ENCODE peak calls at places on chromosomes 12 and 14, in nine cellular contexts. T, U, C, Y, Z, D, P, N and V are unnamed samples. For H3K9me3 and H3K36me3, the result is how much of the 10 kb centered on the place peaks cover.

GRCh38 chr12:130591736-130592135 is 124.4 kb downstream of the RIMBP2 start:
- DNase-seq in T (no peak), U (no peak), C (no peak), Y (no peak), Z (no peak), D (no peak), P (no peak), N (no peak), V (no peak)

GRCh38 chr14:53278602-53279506 is 125.7 kb upstream of the DDHD1 start:
- DNase-seq in T (no peak), U (no peak), C (no peak), Y (no peak), Z (no peak), D (no peak), P (no peak), N (no peak), V (peak)

GRCh38 chr12:103397536-103397935 is 98.2 kb downstream of the C12orf42 start:
- DNase-seq in T (no peak), U (no peak), C (no peak), Y (no peak), Z (no peak), D (no peak), P (no peak), N (no peak), V (no peak)

GRCh38 chr12:85283560-85283959 is 3.5 kb downstream of the ALX1 start:
- DNase-seq in T (no peak), U (no peak), C (no peak), Y (no peak), Z (no peak), D (no peak), P (no peak), N (no peak), V (no peak)

GRCh38 chr12:69484428-69484827 is 14.2 kb downstream of the FRS2 start:
- DNase-seq in T (no peak), U (no peak), C (no peak), Y (no peak), Z (no peak), D (no peak), P (no peak), N (no peak), V (no peak)

GRCh38 chr12:54222609-54223008 is 33.8 kb upstream of the SMUG1 start:
- DNase-seq in T (no peak), U (no peak), C (peak), Y (no peak), Z (no peak), D (no peak), P (no peak), N (no peak), V (peak)

GRCh38 chr12:25017336-25017735 is 68.4 kb upstream of the BCAT1 start:
- DNase-seq in T (no peak), U (no peak), C (peak), Y (no peak), Z (no peak), D (no peak), P (no peak), N (no peak), V (peak)

GRCh38 chr12:106034316-106034715 is 104.4 kb downstream of the NUAK1 start:
- DNase-seq in T (no peak), U (no peak), C (no peak), Y (no peak), Z (no peak), D (no peak), P (no peak), N (no peak), V (no peak)

DNA sequence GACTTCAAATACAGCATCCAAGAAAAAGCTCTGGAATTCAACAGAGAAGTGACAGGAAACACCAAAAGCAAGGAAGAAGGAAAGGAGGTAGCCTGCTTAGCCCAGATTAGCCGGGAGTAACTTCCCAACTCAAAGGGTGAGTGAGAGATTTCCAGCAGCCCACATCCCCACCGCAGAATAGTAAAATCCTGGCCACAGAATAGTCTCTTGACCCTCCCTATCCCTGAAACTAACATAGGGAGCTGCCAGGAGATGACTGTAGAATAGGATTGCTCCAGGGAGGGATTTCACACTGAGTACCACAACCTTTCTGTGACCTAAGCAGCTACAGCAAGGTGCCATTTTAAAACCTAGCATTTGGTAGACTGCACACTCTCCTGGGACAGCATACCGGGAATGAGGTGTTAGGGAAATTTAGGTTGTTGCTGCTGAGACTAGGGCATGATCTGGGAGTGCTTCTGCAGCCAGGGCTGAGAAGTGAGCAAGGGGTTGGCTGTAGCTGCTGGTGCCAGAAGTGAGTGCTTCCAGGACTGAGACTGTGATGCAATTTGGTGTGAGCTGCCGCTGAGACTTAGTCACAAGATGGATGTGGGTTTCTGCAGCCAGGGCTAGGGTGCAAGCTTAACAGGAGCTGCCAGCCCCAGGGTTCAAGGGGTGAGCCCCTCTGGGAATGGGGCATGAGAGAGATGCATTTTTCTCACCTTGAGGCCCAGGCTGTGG is 66.0 kb downstream of the TMTC3 start:
- DNase-seq in T (peak), U (no peak), C (peak), Y (no peak), Z (no peak), D (no peak), P (peak), N (no peak), V (no peak)
- H3K9me3 ChIP-seq in T (under half), U (under half), C (under half), Y (under half), Z (under half), D (under half), P (under half), N (under half), V (under half)

DNA sequence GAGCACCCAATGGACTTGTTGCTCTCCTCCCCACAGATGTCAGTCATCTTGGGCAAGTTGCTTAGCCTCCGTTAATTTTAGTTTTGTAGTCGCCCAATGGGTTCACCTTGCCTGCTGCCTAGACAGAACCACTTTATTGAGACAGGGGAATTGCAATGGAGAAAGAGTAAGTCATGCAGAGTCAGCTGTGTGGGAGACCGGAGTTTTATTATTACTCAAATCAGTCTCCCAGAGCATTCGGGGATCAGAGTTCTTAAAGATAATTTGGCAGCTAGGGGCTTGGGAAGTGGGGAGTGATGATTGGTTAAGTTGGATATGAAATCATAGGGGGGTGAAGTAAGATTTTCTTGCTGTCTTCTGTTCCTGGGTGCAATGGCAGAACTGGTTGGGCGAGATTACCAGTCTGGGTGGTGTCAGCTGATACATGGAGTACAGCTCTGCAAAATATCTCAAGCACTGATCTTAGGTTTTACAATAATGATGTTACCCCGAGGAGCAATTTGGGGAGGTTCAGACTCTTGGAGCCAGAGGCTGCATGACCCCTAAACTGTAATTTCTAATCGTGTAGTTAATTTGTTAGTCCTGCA is 50.2 kb downstream of the SLC38A1 start:
- DNase-seq in T (no peak), U (no peak), C (no peak), Y (no peak), Z (no peak), D (no peak), P (no peak), N (no peak), V (no peak)
- H3K36me3 ChIP-seq in T (under half), U (under half), C (under half), Y (under half), Z (under half), D (under half), P (under half), N (under half), V (under half)

GRCh38 chr12:52537101-52537500 is 15.8 kb downstream of the KRT71 start:
- DNase-seq in T (no peak), U (no peak), C (no peak), Y (no peak), Z (no peak), D (no peak), P (no peak), N (no peak), V (no peak)

GRCh38 chr12:52539821-52540173 is 13.1 kb downstream of the KRT71 start:
- DNase-seq in T (no peak), U (no peak), C (no peak), Y (no peak), Z (no peak), D (no peak), P (no peak), N (no peak), V (no peak)

GRCh38 chr12:52540531-52540930 is 12.4 kb downstream of the KRT71 start:
- DNase-seq in T (no peak), U (no peak), C (no peak), Y (no peak), Z (no peak), D (no peak), P (no peak), N (no peak), V (no peak)

GRCh38 chr12:52541709-52542108 is 11.2 kb downstream of the KRT71 start:
- DNase-seq in T (no peak), U (no peak), C (no peak), Y (no peak), Z (no peak), D (no peak), P (no peak), N (no peak), V (no peak)

GRCh38 chr12:52539024-52539820 is 13.7 kb downstream of the KRT71 start:
- DNase-seq in T (no peak), U (no peak), C (peak), Y (no peak), Z (no peak), D (no peak), P (no peak), N (no peak), V (peak)
- H3K9me3 ChIP-seq in T (under half), U (under half), C (under half), Y (under half), Z (under half), D (under half), P (under half), N (under half), V (under half)

GRCh38 chr14:50808053-50808452 is 22.9 kb downstream of the NIN start:
- DNase-seq in T (no peak), U (no peak), C (no peak), Y (no peak), Z (no peak), D (no peak), P (no peak), N (no peak), V (no peak)

GRCh38 chr14:50801706-50802105 is 29.3 kb downstream of the NIN start:
- DNase-seq in T (no peak), U (no peak), C (peak), Y (no peak), Z (no peak), D (no peak), P (no peak), N (no peak), V (no peak)

GRCh38 chr14:50806241-50806933 is 24.6 kb downstream of the NIN start:
- DNase-seq in T (no peak), U (no peak), C (peak), Y (no peak), Z (no peak), D (no peak), P (no peak), N (no peak), V (no peak)

GRCh38 chr14:50804181-50804721 is 26.7 kb downstream of the NIN start:
- DNase-seq in T (no peak), U (no peak), C (peak), Y (no peak), Z (no peak), D (no peak), P (no peak), N (no peak), V (peak)

GRCh38 chr14:50805396-50805795 is 25.6 kb downstream of the NIN start:
- DNase-seq in T (no peak), U (no peak), C (no peak), Y (no peak), Z (no peak), D (no peak), P (no peak), N (no peak), V (no peak)
- H3K36me3 ChIP-seq in T (under half), U (under half), C (under half), Y (under half), Z (under half), D (under half), P (under half), N (under half), V (under half)

GRCh38 chr12:34595749-34596733 is 573.7 kb downstream of the ALG10 start:
- DNase-seq in T (no peak), U (no peak), C (no peak), Y (no peak), Z (no peak), D (no peak), P (peak), N (no peak), V (no peak)
- H3K9me3 ChIP-seq in T (under half), U (under half), C (under half), Y (under half), Z (under half), D (under half), P (under half), N (half or more), V (under half)